ENCODE peak calls at places on chromosomes 2 and 18, in eight cellular contexts. One of them, this sample, is unnamed.
A peak's percentile ranks its signal among the peaks of the same experiment; 100 is the strongest.

GRCh38 chr2:241372376-241372992 is 16.4 kb downstream of the FARP2 start:
- DNase-seq in adrenal gland: no peak
- DNase-seq in heart right ventricle: no peak
- DNase-seq in uterus: no peak
- DNase-seq in CD8-positive, alpha-beta T cell: no peak
- DNase-seq in effector memory CD4-positive, alpha-beta T cell: no peak
- DNase-seq in MM.1S: no peak
- DNase-seq in astrocyte: no peak
- DNase-seq in this sample: no peak

GRCh38 chr2:226995625-226996041 is 159.8 kb downstream of the RHBDD1 start:
- DNase-seq in astrocyte: peak; percentile 92
- DNase-seq in heart right ventricle: peak; percentile 52
- DNase-seq in adrenal gland: peak; percentile 80
- DNase-seq in effector memory CD4-positive, alpha-beta T cell: no peak
- DNase-seq in MM.1S: no peak
- DNase-seq in uterus: no peak
- DNase-seq in CD8-positive, alpha-beta T cell: no peak
- DNase-seq in this sample: peak; percentile 6

GRCh38 chr18:54279477-54280205 is 10.3 kb downstream of the POLI start:
- DNase-seq in uterus: no peak
- DNase-seq in effector memory CD4-positive, alpha-beta T cell: no peak
- DNase-seq in astrocyte: no peak
- DNase-seq in MM.1S: no peak
- DNase-seq in heart right ventricle: no peak
- DNase-seq in adrenal gland: no peak
- DNase-seq in CD8-positive, alpha-beta T cell: no peak
- DNase-seq in this sample: no peak

GRCh38 chr2:181140414-181140813 is 160.0 kb downstream of the UBE2E3 start:
- DNase-seq in heart right ventricle: no peak
- DNase-seq in uterus: no peak
- DNase-seq in CD8-positive, alpha-beta T cell: no peak
- DNase-seq in adrenal gland: no peak
- DNase-seq in astrocyte: peak; percentile 17
- DNase-seq in MM.1S: no peak
- DNase-seq in effector memory CD4-positive, alpha-beta T cell: no peak
- DNase-seq in this sample: no peak

GRCh38 chr2:168355110-168355509 is 101.0 kb upstream of the CERS6 start:
- DNase-seq in astrocyte: no peak
- DNase-seq in effector memory CD4-positive, alpha-beta T cell: no peak
- DNase-seq in heart right ventricle: no peak
- DNase-seq in uterus: no peak
- DNase-seq in MM.1S: peak; percentile 52
- DNase-seq in adrenal gland: no peak
- DNase-seq in CD8-positive, alpha-beta T cell: no peak
- DNase-seq in this sample: peak; percentile 20

GRCh38 chr18:9417081-9417841 is 58.1 kb upstream of the RALBP1 start:
- DNase-seq in MM.1S: no peak
- DNase-seq in effector memory CD4-positive, alpha-beta T cell: no peak
- DNase-seq in CD8-positive, alpha-beta T cell: no peak
- DNase-seq in astrocyte: peak; percentile 84
- DNase-seq in uterus: peak; percentile 38
- DNase-seq in adrenal gland: no peak
- DNase-seq in heart right ventricle: peak; percentile 35
- DNase-seq in this sample: peak; percentile 11

GRCh38 chr2:241815477-241816430 is 6.8 kb downstream of the NEU4 start:
- DNase-seq in heart right ventricle: no peak
- DNase-seq in astrocyte: no peak
- DNase-seq in CD8-positive, alpha-beta T cell: no peak
- DNase-seq in MM.1S: no peak
- DNase-seq in uterus: no peak
- DNase-seq in effector memory CD4-positive, alpha-beta T cell: no peak
- DNase-seq in adrenal gland: no peak
- DNase-seq in this sample: no peak

GRCh38 chr2:190879474-190880373 is 897 bp upstream of the GLS start:
- DNase-seq in adrenal gland: no peak
- DNase-seq in astrocyte: peak; percentile 51
- DNase-seq in uterus: no peak
- DNase-seq in MM.1S: no peak
- DNase-seq in heart right ventricle: no peak
- DNase-seq in CD8-positive, alpha-beta T cell: no peak
- DNase-seq in effector memory CD4-positive, alpha-beta T cell: peak; percentile 7
- DNase-seq in this sample: no peak

GRCh38 chr2:118121101-118121500 is 32.8 kb downstream of the INSIG2 start:
- DNase-seq in CD8-positive, alpha-beta T cell: no peak
- DNase-seq in astrocyte: no peak
- DNase-seq in heart right ventricle: no peak
- DNase-seq in uterus: no peak
- DNase-seq in adrenal gland: no peak
- DNase-seq in MM.1S: no peak
- DNase-seq in effector memory CD4-positive, alpha-beta T cell: no peak
- DNase-seq in this sample: no peak

GRCh38 chr2:43611987-43612894 is 16.4 kb upstream of the THADA start:
- DNase-seq in adrenal gland: peak; percentile 75
- DNase-seq in uterus: peak; percentile 77
- DNase-seq in MM.1S: peak; percentile 81
- DNase-seq in astrocyte: peak; percentile 44
- DNase-seq in effector memory CD4-positive, alpha-beta T cell: peak; percentile 16
- DNase-seq in heart right ventricle: peak; percentile 33
- DNase-seq in CD8-positive, alpha-beta T cell: peak; percentile 60
- DNase-seq in this sample: peak; percentile 58

GRCh38 chr2:30362468-30363081 is 84.5 kb upstream of the LCLAT1 start:
- DNase-seq in MM.1S: no peak
- DNase-seq in astrocyte: peak; percentile 76
- DNase-seq in adrenal gland: no peak
- DNase-seq in CD8-positive, alpha-beta T cell: no peak
- DNase-seq in effector memory CD4-positive, alpha-beta T cell: no peak
- DNase-seq in heart right ventricle: no peak
- DNase-seq in uterus: no peak
- DNase-seq in this sample: peak; percentile 2

GRCh38 chr2:136424112-136424511 is 306.2 kb upstream of the CXCR4 start:
- DNase-seq in adrenal gland: no peak
- DNase-seq in uterus: no peak
- DNase-seq in astrocyte: no peak
- DNase-seq in heart right ventricle: no peak
- DNase-seq in effector memory CD4-positive, alpha-beta T cell: no peak
- DNase-seq in CD8-positive, alpha-beta T cell: no peak
- DNase-seq in MM.1S: no peak
- DNase-seq in this sample: no peak

GRCh38 chr2:24233321-24233720 is 58.5 kb downstream of the FAM228A start:
- DNase-seq in CD8-positive, alpha-beta T cell: no peak
- DNase-seq in adrenal gland: no peak
- DNase-seq in heart right ventricle: no peak
- DNase-seq in uterus: no peak
- DNase-seq in MM.1S: no peak
- DNase-seq in effector memory CD4-positive, alpha-beta T cell: no peak
- DNase-seq in astrocyte: no peak
- DNase-seq in this sample: no peak

GRCh38 chr2:108573070-108573469 is 38.8 kb downstream of the LIMS1 start:
- DNase-seq in uterus: no peak
- DNase-seq in MM.1S: no peak
- DNase-seq in heart right ventricle: no peak
- DNase-seq in CD8-positive, alpha-beta T cell: no peak
- DNase-seq in astrocyte: peak; percentile 62
- DNase-seq in adrenal gland: no peak
- DNase-seq in effector memory CD4-positive, alpha-beta T cell: no peak
- DNase-seq in this sample: peak; percentile 60

GRCh38 chr2:173947131-173947530 is 18.0 kb downstream of the SP3 start:
- DNase-seq in CD8-positive, alpha-beta T cell: no peak
- DNase-seq in astrocyte: peak; percentile 66
- DNase-seq in heart right ventricle: no peak
- DNase-seq in uterus: no peak
- DNase-seq in adrenal gland: no peak
- DNase-seq in effector memory CD4-positive, alpha-beta T cell: no peak
- DNase-seq in MM.1S: no peak
- DNase-seq in this sample: no peak

GRCh38 chr2:98277156-98277859 is 68.9 kb upstream of the CNGA3 start:
- DNase-seq in CD8-positive, alpha-beta T cell: no peak
- DNase-seq in adrenal gland: peak; percentile 30
- DNase-seq in effector memory CD4-positive, alpha-beta T cell: no peak
- DNase-seq in astrocyte: no peak
- DNase-seq in heart right ventricle: no peak
- DNase-seq in MM.1S: no peak
- DNase-seq in uterus: no peak
- DNase-seq in this sample: no peak

GRCh38 chr2:235235977-235236767 is 257.7 kb upstream of the AGAP1 start:
- DNase-seq in effector memory CD4-positive, alpha-beta T cell: no peak
- DNase-seq in astrocyte: peak; percentile 17
- DNase-seq in MM.1S: no peak
- DNase-seq in CD8-positive, alpha-beta T cell: no peak
- DNase-seq in heart right ventricle: no peak
- DNase-seq in adrenal gland: no peak
- DNase-seq in uterus: no peak
- DNase-seq in this sample: no peak

GRCh38 chr2:9370746-9371145 is 52.6 kb downstream of the ITGB1BP1 start:
- DNase-seq in uterus: no peak
- DNase-seq in CD8-positive, alpha-beta T cell: no peak
- DNase-seq in heart right ventricle: no peak
- DNase-seq in astrocyte: no peak
- DNase-seq in adrenal gland: no peak
- DNase-seq in effector memory CD4-positive, alpha-beta T cell: no peak
- DNase-seq in MM.1S: no peak
- DNase-seq in this sample: no peak
- H3K36me3 ChIP-seq in uterus: no peaks in the 10 kb centered on the region
- H3K36me3 ChIP-seq in CD8-positive, alpha-beta T cell: no peaks in the 10 kb centered on the region
- H3K36me3 ChIP-seq in heart right ventricle: peaks cover 100% of the 10 kb centered on the region
- H3K36me3 ChIP-seq in astrocyte: peaks cover 21% of the 10 kb centered on the region
- H3K36me3 ChIP-seq in adrenal gland: no peaks in the 10 kb centered on the region
- H3K36me3 ChIP-seq in effector memory CD4-positive, alpha-beta T cell: no peaks in the 10 kb centered on the region
- H3K36me3 ChIP-seq in MM.1S: peaks cover 2% of the 10 kb centered on the region
- H3K36me3 ChIP-seq in this sample: peaks cover 42% of the 10 kb centered on the region

DNA sequence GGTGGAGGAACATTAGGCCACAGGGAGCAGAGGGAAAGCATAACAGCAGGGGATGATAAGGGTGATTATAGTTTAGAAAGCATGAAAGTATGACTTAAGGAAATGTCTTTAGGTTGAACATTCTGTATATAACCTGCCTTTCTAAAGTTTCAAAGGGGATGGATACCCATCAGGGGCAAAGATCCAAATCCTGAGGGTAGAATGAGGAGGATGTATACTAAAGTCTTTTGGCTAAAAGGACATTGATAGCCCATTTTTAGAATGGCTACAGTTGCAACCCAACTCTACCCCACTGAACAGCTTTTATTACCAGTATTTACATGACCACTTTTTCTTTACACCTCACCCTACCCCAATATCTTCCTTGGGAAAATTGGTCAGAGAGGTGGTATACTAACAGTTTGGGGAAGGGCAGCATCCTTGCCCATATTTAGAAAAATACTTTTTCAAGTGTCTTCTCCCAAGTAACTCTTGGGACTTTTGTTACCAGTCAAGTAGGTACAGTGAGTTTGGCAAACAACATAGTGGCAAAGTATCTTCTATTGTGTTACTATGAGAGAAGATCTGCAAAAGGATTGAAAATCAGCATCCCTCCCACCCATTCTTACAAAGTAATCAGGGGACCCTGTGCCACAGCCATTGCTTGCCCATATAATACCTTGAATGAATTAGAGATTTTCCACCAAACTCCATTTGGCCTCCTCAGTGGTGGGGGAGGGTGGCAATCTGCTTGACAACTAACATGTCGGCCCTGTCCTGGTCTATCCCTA is 8.3 kb downstream of the MAT2A start:
- DNase-seq in adrenal gland: no peak
- DNase-seq in effector memory CD4-positive, alpha-beta T cell: no peak
- DNase-seq in CD8-positive, alpha-beta T cell: no peak
- DNase-seq in MM.1S: no peak
- DNase-seq in heart right ventricle: no peak
- DNase-seq in astrocyte: no peak
- DNase-seq in uterus: no peak
- DNase-seq in this sample: no peak
- H3K36me3 ChIP-seq in adrenal gland: no peaks in the 10 kb centered on the region
- H3K36me3 ChIP-seq in effector memory CD4-positive, alpha-beta T cell: peaks cover 49% of the 10 kb centered on the region
- H3K36me3 ChIP-seq in CD8-positive, alpha-beta T cell: peaks cover 34% of the 10 kb centered on the region
- H3K36me3 ChIP-seq in MM.1S: peaks cover 10% of the 10 kb centered on the region
- H3K36me3 ChIP-seq in heart right ventricle: peaks cover 99% of the 10 kb centered on the region
- H3K36me3 ChIP-seq in astrocyte: peaks cover 65% of the 10 kb centered on the region
- H3K36me3 ChIP-seq in uterus: no peaks in the 10 kb centered on the region
- H3K36me3 ChIP-seq in this sample: peaks cover 29% of the 10 kb centered on the region

DNA sequence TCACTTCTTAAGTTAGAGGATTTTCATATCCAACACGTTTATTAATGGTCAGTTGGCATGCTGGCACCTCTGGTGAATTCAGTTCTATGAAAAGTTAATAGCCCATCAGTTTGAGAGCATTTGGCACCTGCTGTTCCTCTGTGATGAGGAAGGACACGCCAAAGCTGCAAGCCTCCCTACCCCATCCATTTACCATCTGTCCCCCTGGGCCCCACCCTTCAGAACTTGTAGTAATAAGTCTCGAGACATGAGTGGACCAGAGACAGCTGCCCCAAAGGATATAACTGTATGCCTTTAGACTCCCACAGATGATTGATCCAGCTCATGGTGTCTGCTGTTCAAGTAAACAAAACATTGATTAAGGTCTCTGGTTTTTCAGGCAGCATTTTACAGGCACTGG is 6.3 kb downstream of the OST4 start:
- DNase-seq in effector memory CD4-positive, alpha-beta T cell: no peak
- DNase-seq in adrenal gland: no peak
- DNase-seq in CD8-positive, alpha-beta T cell: no peak
- DNase-seq in heart right ventricle: no peak
- DNase-seq in astrocyte: no peak
- DNase-seq in uterus: no peak
- DNase-seq in MM.1S: no peak
- DNase-seq in this sample: no peak
- H3K36me3 ChIP-seq in effector memory CD4-positive, alpha-beta T cell: peaks cover 16% of the 10 kb centered on the region
- H3K36me3 ChIP-seq in adrenal gland: no peaks in the 10 kb centered on the region
- H3K36me3 ChIP-seq in CD8-positive, alpha-beta T cell: peaks cover 18% of the 10 kb centered on the region
- H3K36me3 ChIP-seq in heart right ventricle: peaks cover 78% of the 10 kb centered on the region
- H3K36me3 ChIP-seq in astrocyte: peaks cover 35% of the 10 kb centered on the region
- H3K36me3 ChIP-seq in uterus: no peaks in the 10 kb centered on the region
- H3K36me3 ChIP-seq in MM.1S: no peaks in the 10 kb centered on the region
- H3K36me3 ChIP-seq in this sample: peaks cover 16% of the 10 kb centered on the region

GRCh38 chr2:239081046-239081445 is 233.2 kb downstream of the TWIST2 start:
- DNase-seq in astrocyte: no peak
- DNase-seq in adrenal gland: no peak
- DNase-seq in MM.1S: no peak
- DNase-seq in heart right ventricle: peak; percentile 5
- DNase-seq in CD8-positive, alpha-beta T cell: no peak
- DNase-seq in effector memory CD4-positive, alpha-beta T cell: no peak
- DNase-seq in uterus: no peak
- DNase-seq in this sample: no peak

GRCh38 chr2:239077260-239077659 is 229.4 kb downstream of the TWIST2 start:
- DNase-seq in CD8-positive, alpha-beta T cell: no peak
- DNase-seq in effector memory CD4-positive, alpha-beta T cell: no peak
- DNase-seq in MM.1S: no peak
- DNase-seq in heart right ventricle: peak; percentile 7
- DNase-seq in uterus: no peak
- DNase-seq in astrocyte: no peak
- DNase-seq in adrenal gland: no peak
- DNase-seq in this sample: no peak

GRCh38 chr2:239075918-239076727 is 228.2 kb downstream of the TWIST2 start:
- DNase-seq in adrenal gland: no peak
- DNase-seq in astrocyte: no peak
- DNase-seq in effector memory CD4-positive, alpha-beta T cell: no peak
- DNase-seq in MM.1S: no peak
- DNase-seq in uterus: no peak
- DNase-seq in heart right ventricle: peak; percentile 62
- DNase-seq in CD8-positive, alpha-beta T cell: no peak
- DNase-seq in this sample: no peak

GRCh38 chr2:239079671-239080294 is 231.9 kb downstream of the TWIST2 start:
- DNase-seq in MM.1S: no peak
- DNase-seq in astrocyte: no peak
- DNase-seq in heart right ventricle: no peak
- DNase-seq in CD8-positive, alpha-beta T cell: no peak
- DNase-seq in uterus: no peak
- DNase-seq in effector memory CD4-positive, alpha-beta T cell: no peak
- DNase-seq in adrenal gland: no peak
- DNase-seq in this sample: no peak

GRCh38 chr2:239078128-239078924 is 230.4 kb downstream of the TWIST2 start:
- DNase-seq in astrocyte: no peak
- DNase-seq in heart right ventricle: no peak
- DNase-seq in uterus: no peak
- DNase-seq in CD8-positive, alpha-beta T cell: no peak
- DNase-seq in MM.1S: no peak
- DNase-seq in effector memory CD4-positive, alpha-beta T cell: no peak
- DNase-seq in adrenal gland: no peak
- DNase-seq in this sample: no peak
- H3K36me3 ChIP-seq in astrocyte: no peaks in the 10 kb centered on the region
- H3K36me3 ChIP-seq in heart right ventricle: peaks cover 93% of the 10 kb centered on the region
- H3K36me3 ChIP-seq in uterus: no peaks in the 10 kb centered on the region
- H3K36me3 ChIP-seq in CD8-positive, alpha-beta T cell: peaks cover 24% of the 10 kb centered on the region
- H3K36me3 ChIP-seq in MM.1S: no peaks in the 10 kb centered on the region
- H3K36me3 ChIP-seq in effector memory CD4-positive, alpha-beta T cell: peaks cover 81% of the 10 kb centered on the region
- H3K36me3 ChIP-seq in adrenal gland: no peaks in the 10 kb centered on the region
- H3K36me3 ChIP-seq in this sample: no peaks in the 10 kb centered on the region

This sample was measured in mammary epithelial cell.